ENCODE peak calls at places on chromosomes 2 and 18, in six cellular contexts. L is cardiac fibroblast, A is fibroblast of lung, C is GM12865, P is endodermal cell, J is GM12878. U is an unnamed sample.

GRCh38 chr2:241035818-241036396 is 37.5 kb downstream of the SNED1 start:
- DNase-seq in A (no peak), P (no peak), J (no peak), L (no peak), C (no peak), U (no peak)

GRCh38 chr2:88442501-88442900 is 10.0 kb downstream of the FOXI3 start:
- DNase-seq in P (no peak), A (no peak), L (no peak), J (no peak), C (no peak), U (no peak)

GRCh38 chr2:241702155-241702404 is 241 bp downstream of the ING5 start:
- DNase-seq in J (peak), A (no peak), P (no peak), L (no peak), C (peak), U (no peak)

GRCh38 chr2:54879598-54880355 is 156.3 kb downstream of the EML6 start:
- DNase-seq in A (no peak), C (no peak), L (no peak), J (no peak), P (no peak), U (no peak)

GRCh38 chr2:46276652-46277051 is 20.6 kb upstream of the EPAS1 start:
- DNase-seq in L (peak), J (no peak), A (peak), P (peak), C (no peak), U (no peak)

GRCh38 chr2:97761192-97761591 is 47.8 kb downstream of the ZAP70 start:
- DNase-seq in J (no peak), L (no peak), A (no peak), P (peak), C (no peak), U (no peak)

GRCh38 chr2:241933175-241933911 is 63.8 kb downstream of the RTP5 start:
- DNase-seq in A (peak), J (no peak), L (peak), P (no peak), C (no peak), U (no peak)

GRCh38 chr2:54531558-54531957 is 75.4 kb downstream of the SPTBN1 start:
- DNase-seq in P (no peak), C (no peak), J (no peak), L (peak), A (peak), U (no peak)

GRCh38 chr2:103847276-103847675 is 1006.6 kb upstream of the POU3F3 start:
- DNase-seq in P (no peak), J (no peak), C (no peak), A (peak), L (no peak), U (no peak)

GRCh38 chr2:159009940-159010339 is 41.5 kb downstream of the TANC1 start:
- DNase-seq in L (no peak), J (no peak), C (no peak), P (no peak), A (no peak), U (no peak)

GRCh38 chr2:74001781-74002514 is 17.2 kb downstream of the TET3 start:
- DNase-seq in L (peak), C (no peak), P (no peak), A (no peak), J (no peak), U (no peak)

GRCh38 chr18:40124107-40124506 is 1830.9 kb upstream of the PIK3C3 start:
- DNase-seq in L (peak), C (no peak), P (no peak), A (peak), J (no peak), U (no peak)

GRCh38 chr2:208150956-208151355 is 5.0 kb upstream of the CRYGB start:
- DNase-seq in C (no peak), A (no peak), J (no peak), P (no peak), L (no peak), U (no peak)

GRCh38 chr2:208147759-208148158 is 1.8 kb upstream of the CRYGB start:
- DNase-seq in A (no peak), P (peak), J (no peak), L (no peak), C (no peak), U (no peak)

GRCh38 chr2:208150094-208150493 is 4.1 kb upstream of the CRYGB start:
- DNase-seq in P (no peak), C (no peak), J (no peak), L (no peak), A (no peak), U (no peak)

GRCh38 chr2:208147008-208147407 is 1.1 kb upstream of the CRYGB start:
- DNase-seq in L (no peak), J (no peak), A (no peak), P (no peak), C (no peak), U (no peak)

DNA sequence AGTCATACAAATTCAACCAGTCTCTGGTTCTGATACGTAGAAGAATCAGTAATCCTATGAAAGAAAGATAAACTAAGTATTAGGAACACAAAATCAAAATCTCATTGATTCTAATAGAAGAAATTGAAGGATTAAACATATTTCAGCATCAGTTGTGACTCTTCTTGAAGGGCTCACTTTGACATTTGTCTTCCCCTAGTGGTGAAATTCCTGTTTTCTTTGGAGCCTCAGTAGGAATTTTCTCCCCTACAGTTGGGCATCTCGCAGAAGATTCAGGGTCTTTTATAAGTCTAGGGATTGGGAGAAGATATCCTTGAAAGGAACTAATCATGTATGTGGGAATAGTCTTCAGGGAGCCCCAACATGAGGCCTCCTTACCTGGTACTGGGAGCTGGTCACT is 2.8 kb upstream of the CRYGB start:
- DNase-seq in J (no peak), P (no peak), L (no peak), C (no peak), A (no peak), U (no peak)
- TF ChIP-seq CTCF in J (no peak), P (peak), L (peak), C (no peak), A (no peak), U (peak)

GRCh38 chr2:127063701-127064590 is 43.0 kb downstream of the BIN1 start:
- DNase-seq in L (no peak), C (no peak), P (no peak), J (no peak), A (no peak), U (no peak)
- H3K4me3 ChIP-seq in L (no peak), C (no peak), P (no peak), J (no peak), A (no peak), U (no peak)

GRCh38 chr2:43193652-43193995 is 32.8 kb downstream of the ZFP36L2 start:
- DNase-seq in P (no peak), C (no peak), A (no peak), J (no peak), L (no peak), U (no peak)

GRCh38 chr2:43192939-43193651 is 33.3 kb downstream of the ZFP36L2 start:
- DNase-seq in J (no peak), P (no peak), L (no peak), A (no peak), C (no peak), U (no peak)

GRCh38 chr2:43193996-43194869 is 32.2 kb downstream of the ZFP36L2 start:
- DNase-seq in P (peak), A (no peak), J (peak), C (no peak), L (no peak), U (no peak)

GRCh38 chr2:43190305-43191052 is 35.9 kb downstream of the ZFP36L2 start:
- DNase-seq in L (no peak), P (no peak), A (no peak), J (no peak), C (no peak), U (no peak)

GRCh38 chr2:43192039-43192438 is 34.4 kb downstream of the ZFP36L2 start:
- DNase-seq in L (peak), P (peak), A (no peak), C (peak), J (no peak), U (no peak)
- TF ChIP-seq CTCF in L (peak), P (peak), A (peak), C (peak), J (no peak), U (peak)

GRCh38 chr2:163347982-163348842 is 387.6 kb downstream of the FIGN start:
- DNase-seq in C (no peak), L (peak), J (no peak), A (peak), P (peak), U (peak)

GRCh38 chr2:163345795-163346573 is 389.8 kb downstream of the FIGN start:
- DNase-seq in J (peak), L (peak), P (no peak), C (peak), A (peak), U (no peak)

GRCh38 chr2:163348843-163349395 is 386.9 kb downstream of the FIGN start:
- DNase-seq in L (peak), P (peak), J (no peak), C (no peak), A (peak), U (peak)

GRCh38 chr2:163351966-163352365 is 383.8 kb downstream of the FIGN start:
- DNase-seq in L (no peak), P (no peak), J (no peak), C (no peak), A (no peak), U (no peak)
- H3K4me3 ChIP-seq in L (no peak), P (no peak), J (no peak), C (no peak), A (no peak), U (no peak)

DNA sequence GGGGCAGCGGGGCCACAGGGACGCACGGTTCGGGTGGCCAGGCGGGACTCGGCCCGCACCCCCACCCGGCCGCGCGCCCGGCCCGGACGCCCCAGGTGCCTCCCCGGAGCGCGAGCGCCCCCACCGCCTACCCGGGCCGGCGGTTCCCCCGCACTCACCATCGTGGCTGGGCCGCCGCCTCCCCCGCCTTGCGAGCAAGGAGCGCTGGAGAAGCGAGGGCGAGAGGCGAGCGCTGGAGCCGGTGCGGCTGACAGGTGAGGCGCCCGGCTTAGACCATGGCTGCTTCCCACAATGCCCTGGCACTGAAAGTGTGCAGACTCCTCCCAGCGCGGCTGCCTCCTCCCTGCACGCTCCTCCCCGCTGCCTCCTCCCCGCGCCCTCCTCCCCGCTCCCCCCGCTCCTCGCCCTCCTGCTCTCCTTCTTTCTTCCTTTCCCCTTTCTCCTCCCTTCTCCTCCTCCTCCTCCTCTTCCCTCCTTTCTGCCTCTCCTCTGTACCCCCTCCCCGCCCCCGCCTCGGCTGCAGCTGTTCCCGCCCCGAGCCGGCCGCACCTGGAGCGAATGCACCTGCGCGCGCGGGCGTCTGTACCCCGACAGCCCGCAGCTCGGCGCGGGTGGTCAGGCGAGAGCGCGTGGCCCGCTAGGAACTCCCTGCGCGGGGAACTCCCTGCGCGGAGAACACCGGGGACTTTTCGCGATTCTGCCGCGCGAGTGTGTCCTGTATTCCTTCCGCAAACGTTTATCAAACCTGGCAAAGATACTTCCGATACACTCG is at the start of gene AP1S3:
- DNase-seq in A (peak), J (no peak), L (peak), P (peak), C (peak), U (no peak)
- TF ChIP-seq CTCF in A (no peak), J (peak), L (no peak), P (no peak), C (no peak), U (no peak)

DNA sequence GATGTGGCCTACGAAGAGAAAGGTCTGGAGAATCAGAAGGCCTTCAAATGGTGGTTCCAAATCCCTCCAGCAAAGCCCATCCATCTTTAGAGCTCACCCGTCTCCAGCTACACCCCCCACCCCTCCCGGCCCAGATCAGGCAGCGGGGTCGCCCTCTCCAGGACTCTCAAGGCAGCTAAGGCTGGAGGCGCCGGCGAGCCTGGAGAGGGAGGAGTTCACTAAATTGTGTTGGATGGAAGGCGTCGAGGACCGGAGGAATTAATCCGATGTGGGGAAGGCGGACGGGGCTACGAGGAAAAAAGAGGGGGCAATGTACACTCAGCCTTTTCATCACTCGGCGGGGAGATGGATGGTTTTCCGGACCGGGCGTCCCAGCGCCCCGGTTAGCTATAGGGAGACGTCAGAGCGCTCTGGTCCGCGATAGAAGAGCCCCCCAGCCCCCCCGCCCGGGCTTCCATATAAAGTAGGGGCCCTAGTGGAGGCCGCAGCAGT is at the start of gene GRP:
- DNase-seq in J (no peak), A (no peak), P (peak), L (no peak), C (no peak), U (no peak)
- H3K4me3 ChIP-seq in J (no peak), A (no peak), P (peak), L (no peak), C (no peak), U (no peak)

DNA sequence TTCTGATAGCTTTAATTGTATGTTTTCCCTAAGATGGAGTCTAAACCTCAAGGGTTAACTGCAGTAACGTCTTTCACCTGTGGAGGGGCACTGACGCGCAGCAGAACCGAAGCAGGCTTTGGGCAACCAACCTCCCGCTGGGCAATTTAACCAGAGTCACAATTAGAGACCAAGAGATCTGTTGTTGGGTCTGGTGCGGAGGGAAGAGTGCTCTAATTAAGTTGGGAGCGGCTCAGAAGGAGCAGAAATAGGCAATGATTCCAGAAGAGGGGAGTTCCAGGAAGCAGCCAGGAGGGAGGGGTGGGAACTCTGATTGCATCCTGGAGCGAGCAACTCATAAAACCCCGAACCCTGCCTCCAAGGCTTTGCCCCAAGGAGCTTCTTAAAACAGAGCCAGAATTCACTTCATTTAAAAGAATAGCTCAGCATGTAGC is 245.8 kb downstream of the PAX3 start:
- DNase-seq in P (peak), A (no peak), C (peak), L (no peak), J (no peak), U (no peak)
- TF ChIP-seq CTCF in P (peak), A (peak), C (no peak), L (no peak), J (no peak), U (peak)

U was measured in HFF-Myc.